ENCODE peak calls at places on chromosomes 12 and 14, in six cellular contexts. S is upper lobe of right lung, Q is HCT116, M is GM23338, K is testis, H is left lung. F is an unnamed sample. For H3K36me3, the result is how much of the 10 kb centered on the place peaks cover.

GRCh38 chr12:20011200-20011599 is 357.1 kb upstream of the PDE3A start:
- DNase-seq in S (no peak), M (no peak), K (no peak), Q (no peak), H (peak), F (no peak)

GRCh38 chr14:98932436-98933325 is 339.3 kb downstream of the BCL11B start:
- DNase-seq in S (no peak), M (no peak), K (no peak), H (no peak), Q (no peak), F (no peak)

GRCh38 chr12:11822071-11822818 is 172.8 kb downstream of the ETV6 start:
- DNase-seq in K (no peak), H (no peak), Q (no peak), M (no peak), S (no peak), F (no peak)

GRCh38 chr12:132606466-132606865 is 3.9 kb downstream of the LRCOL1 start:
- DNase-seq in S (no peak), Q (no peak), H (no peak), K (no peak), M (no peak), F (no peak)

GRCh38 chr14:68255697-68256178 is 436.2 kb downstream of the RAD51B start:
- DNase-seq in K (no peak), Q (no peak), H (no peak), S (no peak), M (no peak), F (no peak)

GRCh38 chr12:7588703-7589329 is 76.9 kb downstream of the APOBEC1 start:
- DNase-seq in M (peak), H (peak), S (no peak), Q (peak), K (peak), F (peak)

GRCh38 chr12:105476616-105477015 is 146.1 kb downstream of the C12orf75 start:
- DNase-seq in S (no peak), Q (no peak), K (no peak), H (no peak), M (no peak), F (no peak)

GRCh38 chr12:2853626-2854025 is 3.2 kb downstream of the TEX52 start:
- DNase-seq in S (peak), H (peak), K (peak), M (peak), Q (peak), F (peak)

GRCh38 chr14:69355955-69356321 is 42.2 kb downstream of the ERH start:
- DNase-seq in H (no peak), M (no peak), S (no peak), K (no peak), Q (no peak), F (no peak)

GRCh38 chr14:30608533-30609006 is 13.5 kb upstream of the SCFD1 start:
- DNase-seq in Q (no peak), S (no peak), H (no peak), K (no peak), M (no peak), F (no peak)

GRCh38 chr14:92263681-92264080 is 59.3 kb upstream of the SLC24A4 start:
- DNase-seq in M (no peak), Q (no peak), K (no peak), H (no peak), S (no peak), F (no peak)

GRCh38 chr12:67077617-67078016 is 191.5 kb upstream of the CAND1 start:
- DNase-seq in Q (no peak), S (no peak), H (no peak), M (no peak), K (no peak), F (no peak)

GRCh38 chr12:119744900-119745606 is 77.1 kb downstream of the PRKAB1 start:
- DNase-seq in Q (no peak), S (no peak), K (no peak), H (no peak), M (no peak), F (no peak)

GRCh38 chr12:119749666-119750065 is 81.7 kb downstream of the PRKAB1 start:
- DNase-seq in K (no peak), H (no peak), Q (no peak), S (no peak), M (no peak), F (no peak)

GRCh38 chr12:119748512-119748911 is 80.6 kb downstream of the PRKAB1 start:
- DNase-seq in S (no peak), M (no peak), Q (no peak), K (no peak), H (no peak), F (no peak)

GRCh38 chr12:119742700-119743099 is 74.8 kb downstream of the PRKAB1 start:
- DNase-seq in H (no peak), S (no peak), K (no peak), M (no peak), Q (no peak), F (no peak)

GRCh38 chr12:119746169-119746568 is 78.2 kb downstream of the PRKAB1 start:
- DNase-seq in K (no peak), Q (no peak), H (no peak), S (no peak), M (no peak), F (no peak)
- H3K36me3 ChIP-seq in K (under half), Q (half or more), H (under half), S (under half), M (under half), F (under half)

GRCh38 chr12:93007539-93007938 is 78.4 kb upstream of the EEA1 start:
- DNase-seq in M (no peak), Q (no peak), H (no peak), S (no peak), K (no peak), F (no peak)

GRCh38 chr12:93005928-93006654 is 77.0 kb upstream of the EEA1 start:
- DNase-seq in M (no peak), H (no peak), Q (no peak), K (no peak), S (no peak), F (no peak)

GRCh38 chr12:93006655-93007208 is 77.6 kb upstream of the EEA1 start:
- DNase-seq in S (no peak), Q (no peak), H (no peak), K (no peak), M (no peak), F (no peak)

GRCh38 chr12:93009533-93009932 is 80.4 kb upstream of the EEA1 start:
- DNase-seq in H (no peak), M (no peak), Q (no peak), K (no peak), S (no peak), F (no peak)

GRCh38 chr12:93008044-93008778 is 79.1 kb upstream of the EEA1 start:
- DNase-seq in H (no peak), Q (no peak), S (no peak), K (no peak), M (no peak), F (no peak)
- H3K4me3 ChIP-seq in H (no peak), Q (no peak), S (no peak), K (no peak), M (no peak), F (no peak)

GRCh38 chr12:116354534-116354933 is 77.0 kb upstream of the MED13L start:
- DNase-seq in S (no peak), K (no peak), H (no peak), M (no peak), Q (no peak), F (no peak)

GRCh38 chr12:116354950-116355779 is 77.7 kb upstream of the MED13L start:
- DNase-seq in M (no peak), S (peak), Q (no peak), H (no peak), K (no peak), F (no peak)

GRCh38 chr12:116360579-116361403 is 83.3 kb upstream of the MED13L start:
- DNase-seq in M (no peak), K (no peak), S (no peak), H (no peak), Q (no peak), F (no peak)

GRCh38 chr12:116361404-116362223 is 84.1 kb upstream of the MED13L start:
- DNase-seq in K (no peak), H (no peak), Q (no peak), S (no peak), M (no peak), F (no peak)

GRCh38 chr12:116358850-116359761 is 81.6 kb upstream of the MED13L start:
- DNase-seq in H (peak), S (peak), M (peak), Q (peak), K (peak), F (peak)
- H3K36me3 ChIP-seq in H (under half), S (under half), M (under half), Q (under half), K (under half), F (under half)

GRCh38 chr12:54022960-54023884 is 5.0 kb upstream of the HOXC6 start:
- DNase-seq in H (no peak), M (no peak), K (no peak), Q (no peak), S (no peak), F (no peak)
- H3K4me3 ChIP-seq in H (no peak), M (peak), K (no peak), Q (no peak), S (no peak), F (no peak)

DNA sequence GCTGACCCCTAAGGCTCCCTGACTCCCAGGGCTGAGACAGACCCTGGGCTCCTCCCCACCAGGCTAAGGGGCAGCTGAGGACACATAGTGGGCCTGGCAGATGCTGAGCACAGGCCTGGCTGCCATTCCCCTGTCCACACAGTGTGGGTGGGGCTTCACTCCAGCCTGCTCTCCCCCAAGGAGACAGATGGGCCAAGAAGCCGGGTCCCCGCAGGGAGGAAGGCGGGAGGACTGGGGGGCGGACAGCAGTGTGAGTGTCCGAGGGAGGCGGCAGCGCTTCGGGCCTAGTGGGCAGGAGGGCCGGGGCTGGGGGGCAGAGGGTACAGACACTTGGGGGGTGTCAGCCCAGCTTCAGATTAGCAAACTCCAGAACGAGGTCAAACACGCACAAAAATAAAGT is 32.0 kb downstream of the RFLNA start:
- DNase-seq in Q (no peak), M (no peak), S (no peak), K (no peak), H (no peak), F (no peak)
- H3K36me3 ChIP-seq in Q (under half), M (under half), S (half or more), K (under half), H (half or more), F (half or more)

GRCh38 chr12:115923851-115924250 is 353.6 kb downstream of the MED13L start:
- DNase-seq in H (no peak), K (no peak), Q (no peak), S (no peak), M (no peak), F (no peak)
- H3K4me3 ChIP-seq in H (no peak), K (no peak), Q (no peak), S (no peak), M (no peak), F (no peak)

DNA sequence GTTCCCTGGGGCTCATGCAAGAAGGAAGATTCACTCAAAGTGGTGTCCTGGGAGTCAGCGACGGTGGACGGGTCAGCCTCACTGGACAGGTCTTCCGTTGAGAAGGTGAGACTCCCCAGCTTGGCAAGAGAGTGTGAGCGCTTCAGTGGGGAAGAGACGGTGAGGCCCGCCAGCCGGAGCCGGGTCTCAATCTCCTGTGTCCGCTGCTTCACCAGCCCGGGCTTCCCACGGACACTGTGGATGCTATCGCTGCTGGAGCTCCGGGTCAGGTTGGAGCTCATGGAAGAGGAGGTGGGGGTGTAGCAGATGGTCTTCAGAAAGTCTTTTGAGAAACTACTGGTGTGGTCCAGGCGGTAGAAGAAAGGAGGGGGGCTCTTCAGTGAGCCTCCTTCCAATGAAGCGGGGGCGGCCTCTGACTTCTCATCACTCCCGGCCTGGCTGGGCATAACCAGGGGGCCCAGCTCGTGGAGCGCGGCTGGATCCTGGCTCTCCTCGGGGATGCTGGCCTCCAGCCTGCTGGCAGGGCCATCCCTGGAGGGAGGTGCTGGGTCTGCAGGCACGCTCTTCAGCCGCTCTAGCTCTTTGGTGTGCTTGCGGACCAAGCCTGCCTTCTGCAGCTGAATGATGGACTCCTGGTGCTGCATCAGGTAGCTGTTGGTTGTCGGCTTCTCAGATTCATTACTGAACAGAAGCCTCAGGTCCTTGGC is 56.9 kb upstream of the CORO1C start:
- DNase-seq in Q (no peak), M (no peak), H (no peak), S (no peak), K (peak), F (no peak)
- H3K36me3 ChIP-seq in Q (half or more), M (under half), H (half or more), S (half or more), K (under half), F (under half)

GRCh38 chr14:94581127-94581999 is at the start of gene SERPINA5:
- DNase-seq in K (peak), H (no peak), S (peak), M (peak), Q (no peak), F (peak)
- H3K4me3 ChIP-seq in K (peak), H (no peak), S (no peak), M (no peak), Q (no peak), F (no peak)

GRCh38 chr12:111469406-111469805 is 63.7 kb downstream of the SH2B3 start:
- DNase-seq in Q (no peak), M (no peak), S (no peak), K (no peak), H (no peak), F (no peak)
- H3K36me3 ChIP-seq in Q (under half), M (under half), S (half or more), K (under half), H (half or more), F (under half)

F was measured in BE2C.